ENCODE peak calls at places on chromosomes 11 and 22, in four cellular contexts. A, P, Q and Y are unnamed samples. For H3K4me1, the result is how much of the 10 kb centered on the place peaks cover.

GRCh38 chr11:112012877-112013276 is 12.3 kb upstream of the DLAT start:
- DNase-seq in Q (no peak), A (no peak), P (peak), Y (no peak)

GRCh38 chr11:47524200-47524874 is 28.6 kb downstream of the CELF1 start:
- DNase-seq in Q (no peak), A (peak), P (no peak), Y (no peak)

GRCh38 chr11:5234390-5234834 is at the start of gene HBD:
- DNase-seq in P (peak), A (no peak), Q (no peak), Y (no peak)

GRCh38 chr22:40666151-40666848 is 13.0 kb upstream of the MCHR1 start:
- DNase-seq in A (no peak), Q (no peak), P (peak), Y (no peak)

GRCh38 chr11:94134651-94135512 is 6.2 kb downstream of the PANX1 start:
- DNase-seq in A (no peak), P (peak), Q (no peak), Y (no peak)

GRCh38 chr22:38783095-38783710 is 10.7 kb downstream of the DNAL4 start:
- DNase-seq in A (no peak), Q (no peak), P (no peak), Y (no peak)

GRCh38 chr11:16860632-16861031 is 122.2 kb downstream of the C11orf58 start:
- DNase-seq in A (no peak), P (no peak), Q (no peak), Y (no peak)

GRCh38 chr22:25120761-25121212 is 78.9 kb upstream of the CRYBB3 start:
- DNase-seq in A (no peak), Q (no peak), P (no peak), Y (no peak)

GRCh38 chr11:64539711-64540420 is 51.2 kb upstream of the SLC22A12 start:
- DNase-seq in Q (no peak), P (no peak), A (no peak), Y (no peak)

GRCh38 chr11:2249191-2249916 is 21.0 kb downstream of the ASCL2 start:
- DNase-seq in A (no peak), P (no peak), Q (no peak), Y (no peak)

GRCh38 chr11:65452806-65453490 is 30.4 kb downstream of the NEAT1 start:
- DNase-seq in P (peak), A (no peak), Q (no peak), Y (no peak)

GRCh38 chr22:16973591-16974297 is 34.3 kb downstream of the GAB4 start:
- DNase-seq in Q (no peak), A (no peak), P (no peak), Y (no peak)

GRCh38 chr11:116613201-116613910 is 159.4 kb downstream of the BUD13 start:
- DNase-seq in A (no peak), Q (no peak), P (no peak), Y (no peak)

GRCh38 chr22:38204784-38205183 is 3.0 kb downstream of the MAFF start:
- DNase-seq in P (no peak), Q (no peak), A (no peak), Y (no peak)

GRCh38 chr11:126747315-126747714 is 253.3 kb downstream of the KIRREL3 start:
- DNase-seq in Q (no peak), P (no peak), A (no peak), Y (no peak)

GRCh38 chr11:99781074-99781473 is 760.3 kb downstream of the CNTN5 start:
- DNase-seq in A (no peak), P (no peak), Q (no peak), Y (no peak)

GRCh38 chr11:122155765-122156527 is 39.9 kb upstream of the BLID start:
- DNase-seq in P (no peak), Q (no peak), A (no peak), Y (no peak)

GRCh38 chr11:34468209-34468841 is 29.6 kb downstream of the CAT start:
- DNase-seq in A (peak), Q (no peak), P (peak), Y (peak)

GRCh38 chr11:105910095-105910715 is 111.8 kb downstream of the MSANTD4 start:
- DNase-seq in Q (no peak), P (peak), A (no peak), Y (no peak)

GRCh38 chr11:134032501-134033091 is 36.3 kb upstream of the JAM3 start:
- DNase-seq in A (no peak), Q (no peak), P (no peak), Y (no peak)

GRCh38 chr22:19717691-19718254 is 3.5 kb downstream of the SEPTIN5 start:
- DNase-seq in A (peak), P (peak), Q (no peak), Y (no peak)

GRCh38 chr22:43088616-43088978 is 594 bp downstream of the TTLL1 start:
- DNase-seq in Q (no peak), P (no peak), A (no peak), Y (no peak)

GRCh38 chr11:72792437-72793021 is 1.3 kb downstream of the STARD10 start:
- DNase-seq in Q (no peak), A (no peak), P (no peak), Y (no peak)

GRCh38 chr11:86070435-86071056 is 1.7 kb upstream of the PICALM start:
- DNase-seq in A (no peak), P (no peak), Q (no peak), Y (no peak)

GRCh38 chr11:63592975-63593395 is 21.2 kb downstream of the PLAAT3 start:
- DNase-seq in P (peak), A (no peak), Q (no peak), Y (peak)

GRCh38 chr11:100080401-100080800 is 606.7 kb upstream of the ARHGAP42 start:
- DNase-seq in A (no peak), P (no peak), Q (peak), Y (no peak)

GRCh38 chr11:58577441-58578135 is 1.3 kb upstream of the ZFP91 start:
- DNase-seq in P (peak), Q (no peak), A (no peak), Y (no peak)

DNA sequence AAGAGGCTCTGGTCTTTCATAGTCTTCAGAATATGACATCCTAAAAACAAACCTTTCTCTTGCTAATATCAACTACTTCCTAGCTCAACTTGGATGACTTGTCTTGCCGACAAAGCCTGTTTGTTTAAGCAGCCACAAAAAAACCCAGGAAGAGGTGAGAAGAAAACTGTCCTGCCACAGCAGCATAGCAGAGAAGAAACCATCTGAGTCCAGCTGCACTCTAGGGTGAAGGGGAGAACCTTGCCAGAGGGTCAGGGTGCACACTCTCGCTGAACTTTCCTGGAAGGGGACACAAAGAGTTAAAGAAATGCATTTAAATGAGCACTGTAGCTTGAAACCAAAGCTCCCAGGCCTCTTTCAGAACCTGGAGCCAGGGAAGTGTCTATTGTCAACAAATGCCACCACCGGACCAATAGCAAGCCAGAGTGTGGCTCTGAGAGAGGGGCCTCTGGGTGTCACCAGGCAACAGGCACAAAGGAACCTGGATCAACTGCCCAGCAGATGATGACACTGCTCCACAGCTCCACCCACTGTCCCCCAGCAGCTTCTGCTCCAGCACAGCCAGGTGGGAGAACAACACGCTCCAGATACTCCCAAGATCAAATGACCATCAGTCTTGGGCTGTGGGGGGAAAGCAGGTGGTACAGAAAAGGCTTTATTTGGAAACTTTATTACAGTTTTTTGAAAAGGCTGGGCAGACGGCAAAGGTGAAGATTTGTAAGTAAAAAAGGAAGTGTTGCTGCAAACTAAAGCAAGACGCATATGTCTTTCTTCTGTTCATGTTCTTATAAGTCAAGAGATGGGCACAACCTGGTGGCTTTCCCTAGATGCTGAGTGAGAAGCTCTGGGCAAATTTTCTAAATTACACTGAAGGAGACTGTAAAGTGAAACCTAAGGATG is 105.7 kb downstream of the RASSF10 start:
- DNase-seq in A (peak), Q (peak), P (no peak), Y (no peak)
- H2BK120ac ChIP-seq in A (no peak), Q (peak), P (no peak), Y (no peak)

DNA sequence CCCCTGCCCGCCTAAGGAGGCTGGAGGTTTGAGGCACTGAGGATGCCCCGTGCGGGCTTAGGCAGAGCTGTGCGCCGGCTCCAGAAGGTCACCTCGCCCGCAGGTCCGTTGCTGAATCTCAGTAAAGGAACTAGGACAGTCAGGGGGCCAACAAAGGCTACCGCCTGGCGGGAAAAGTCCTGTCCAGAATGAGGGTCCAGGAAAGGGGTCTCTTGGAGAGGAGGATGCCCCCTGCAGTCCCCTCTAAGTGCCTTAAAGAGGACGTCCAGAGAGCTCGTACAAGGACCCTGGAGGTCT is 549 bp downstream of the PVALB start:
- DNase-seq in Q (no peak), P (no peak), A (peak), Y (no peak)
- H3K4me1 ChIP-seq in Q (under half), P (under half), A (under half), Y (under half)

DNA sequence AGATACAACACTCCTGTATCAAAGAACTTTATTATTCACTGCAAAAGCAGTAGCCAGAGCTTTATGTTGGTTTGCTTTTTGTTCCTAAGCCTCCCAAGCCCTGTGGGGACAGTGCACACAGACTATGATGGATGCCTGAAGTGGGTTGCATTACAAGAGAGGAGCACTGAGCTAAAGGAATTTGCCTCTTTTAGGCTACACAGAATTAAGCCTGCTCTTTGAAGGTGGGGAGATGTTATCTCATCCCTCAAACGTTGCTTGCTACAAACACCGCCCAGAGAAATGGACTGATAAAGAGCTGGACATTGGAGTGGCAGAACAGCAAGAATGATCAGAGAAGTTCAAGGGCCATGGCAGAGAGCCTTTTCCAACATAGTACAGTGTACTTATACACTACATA is 2.5 kb upstream of the POGLUT3 start:
- DNase-seq in A (no peak), Q (no peak), P (no peak), Y (no peak)
- H2BK120ac ChIP-seq in A (no peak), Q (no peak), P (peak), Y (no peak)

DNA sequence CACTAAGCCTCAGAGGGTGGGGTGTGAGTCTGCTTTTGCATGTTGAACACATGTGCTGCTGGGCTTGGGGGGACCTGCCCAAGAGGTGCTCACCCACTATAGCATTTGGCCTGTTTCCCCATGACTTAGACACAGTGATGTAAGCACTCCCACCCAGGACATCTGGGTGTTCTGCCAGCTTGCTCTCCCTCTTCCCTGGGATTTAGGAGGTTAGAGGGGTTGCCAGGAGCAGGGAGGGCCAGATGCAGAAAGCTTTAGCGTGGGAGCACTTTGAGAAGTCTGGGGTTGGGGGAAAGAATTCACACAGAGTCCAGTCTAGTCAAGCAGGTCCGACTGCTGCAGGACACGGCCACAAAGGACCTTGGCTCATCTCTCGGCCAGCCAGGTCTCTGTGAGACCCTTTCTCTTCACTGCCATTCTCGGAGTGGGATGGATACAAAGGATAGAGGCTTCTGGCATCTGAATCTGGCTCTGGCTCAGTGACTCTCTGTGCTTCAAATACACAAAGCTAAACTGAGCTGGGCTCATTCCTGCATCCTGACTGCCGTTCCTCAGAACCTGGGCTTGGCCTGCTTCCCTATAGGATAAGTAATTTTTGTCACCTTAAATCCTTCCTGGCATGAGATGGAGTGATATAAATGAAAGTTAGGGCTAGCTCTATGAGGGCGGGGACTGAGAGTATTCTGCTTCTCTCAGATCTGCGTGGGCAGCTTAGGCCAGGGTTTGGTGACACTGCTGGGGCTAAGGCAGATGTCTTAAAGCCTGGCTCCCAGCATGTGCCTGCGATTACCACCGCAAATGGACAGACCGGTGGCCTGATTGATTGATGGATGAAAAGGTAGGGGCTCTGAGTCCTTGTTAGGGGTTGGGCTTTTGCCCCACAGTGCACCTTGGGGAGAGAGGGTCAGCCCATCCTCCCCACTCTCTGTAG is 14.5 kb downstream of the USP2 start:
- DNase-seq in Q (no peak), A (no peak), P (no peak), Y (no peak)
- H3K4me1 ChIP-seq in Q (under half), A (under half), P (under half), Y (under half)

GRCh38 chr11:102470257-102470656 is 17.7 kb upstream of the TMEM123 start:
- DNase-seq in A (no peak), P (no peak), Q (no peak), Y (no peak)
- H2BK120ac ChIP-seq in A (no peak), P (no peak), Q (no peak), Y (no peak)

GRCh38 chr22:28815101-28815500 is 14.7 kb upstream of the XBP1 start:
- DNase-seq in Q (no peak), P (no peak), A (no peak), Y (no peak)

GRCh38 chr22:28815729-28816128 is 15.4 kb upstream of the XBP1 start:
- DNase-seq in A (no peak), P (no peak), Q (no peak), Y (no peak)

GRCh38 chr22:28812491-28812890 is 12.1 kb upstream of the XBP1 start:
- DNase-seq in Q (no peak), P (no peak), A (no peak), Y (no peak)

GRCh38 chr22:28810839-28811491 is 10.6 kb upstream of the XBP1 start:
- DNase-seq in A (no peak), Q (no peak), P (no peak), Y (no peak)

DNA sequence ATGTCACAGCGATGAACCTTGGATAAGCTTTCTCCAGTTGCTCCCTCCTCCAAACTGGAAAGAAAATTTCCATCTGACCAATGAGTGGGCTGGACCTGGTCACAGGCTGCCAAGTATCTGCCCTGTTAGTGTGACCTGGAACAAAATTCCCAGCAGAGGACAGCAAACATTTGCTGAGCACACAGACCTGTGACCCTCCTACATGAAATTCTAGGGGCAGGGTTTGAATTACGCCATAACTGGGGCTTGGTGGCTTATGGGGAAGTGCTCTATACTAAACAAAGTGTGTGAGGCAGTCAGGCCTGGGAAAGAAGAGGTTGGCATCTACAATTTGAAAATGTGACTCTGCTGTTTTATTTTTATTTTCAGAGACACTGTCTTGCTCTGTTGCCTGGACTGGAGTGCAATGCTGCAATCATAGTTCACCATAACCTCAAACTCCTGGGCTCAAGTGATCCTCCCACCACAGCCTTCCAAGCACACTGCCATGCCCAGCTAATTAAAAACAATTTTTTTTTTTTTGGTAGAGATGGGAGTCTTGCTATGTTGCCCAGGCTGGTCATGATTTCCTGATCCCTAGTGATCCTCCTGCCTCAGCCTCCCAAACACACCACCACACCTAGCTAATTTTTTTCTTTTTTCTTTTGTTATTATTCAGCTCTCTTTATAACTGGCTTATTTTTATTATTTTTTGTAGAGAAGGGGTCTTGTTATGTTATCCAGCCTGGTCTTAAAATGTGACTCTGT is 13.6 kb upstream of the XBP1 start:
- DNase-seq in A (no peak), Q (no peak), P (no peak), Y (no peak)
- H3K4me1 ChIP-seq in A (under half), Q (under half), P (under half), Y (under half)

GRCh38 chr11:6488342-6488741 is 7.0 kb downstream of the TIMM10B start:
- DNase-seq in Q (no peak), A (no peak), P (no peak), Y (no peak)
- H2BK120ac ChIP-seq in Q (no peak), A (no peak), P (no peak), Y (no peak)

GRCh38 chr22:44523981-44524759 is 26.1 kb upstream of the RTL6 start:
- DNase-seq in P (peak), Q (no peak), A (peak), Y (peak)
- H3K4me1 ChIP-seq in P (under half), Q (under half), A (under half), Y (under half)

GRCh38 chr11:132260636-132261035 is 890.2 kb downstream of the NTM start:
- DNase-seq in P (no peak), A (no peak), Q (no peak), Y (no peak)

GRCh38 chr11:132258865-132259264 is 888.5 kb downstream of the NTM start:
- DNase-seq in A (no peak), Q (no peak), P (peak), Y (no peak)

GRCh38 chr11:132257861-132258260 is 887.4 kb downstream of the NTM start:
- DNase-seq in A (no peak), P (no peak), Q (no peak), Y (no peak)

GRCh38 chr11:132253469-132254264 is 883.3 kb downstream of the NTM start:
- DNase-seq in Q (no peak), A (no peak), P (no peak), Y (no peak)

GRCh38 chr11:132256621-132257227 is 886.3 kb downstream of the NTM start:
- DNase-seq in P (no peak), A (no peak), Q (no peak), Y (no peak)
- H2BK120ac ChIP-seq in P (no peak), A (no peak), Q (no peak), Y (no peak)

DNA sequence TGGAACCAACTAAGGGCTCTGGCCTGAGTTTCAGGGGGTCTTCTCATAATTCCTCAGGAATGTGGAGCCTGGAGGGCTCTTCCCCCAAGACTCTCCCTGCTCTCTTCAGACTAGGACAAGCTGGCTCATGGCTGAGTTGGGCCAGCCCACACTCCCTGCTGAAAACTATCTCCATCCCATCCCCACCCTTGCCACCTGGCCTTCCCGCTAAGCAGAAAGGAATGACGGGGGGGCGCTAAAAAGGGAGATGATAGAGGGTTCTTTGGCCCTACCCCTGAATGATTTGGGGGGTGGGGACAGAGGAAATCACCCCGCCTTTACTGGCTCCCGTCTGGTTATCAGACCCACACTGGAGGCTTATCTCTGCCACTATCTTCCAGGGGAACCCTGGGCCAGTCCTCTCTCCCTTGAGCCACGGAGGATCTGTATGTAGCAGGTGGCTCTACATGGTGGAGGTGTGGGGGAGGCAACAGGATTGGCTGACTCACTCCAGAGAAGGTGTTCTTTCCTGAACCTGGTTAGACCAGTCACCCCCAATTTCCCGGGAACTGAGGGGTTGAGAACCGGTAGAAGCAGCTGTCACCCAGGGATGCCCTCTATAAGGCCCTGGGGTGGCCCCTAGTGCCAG is 5.7 kb downstream of the SMTN start:
- DNase-seq in A (no peak), Q (no peak), P (no peak), Y (no peak)
- H3K4me1 ChIP-seq in A (under half), Q (under half), P (under half), Y (under half)